ENCODE peak calls at places on chromosomes 16 and 17, in five cellular contexts. One of them, this sample, is unnamed.

GRCh38 chr17:66343531-66344078 is 41.2 kb downstream of the PRKCA start:
- DNase-seq in epithelial cell of esophagus: peak
- DNase-seq in ovary: no peak
- DNase-seq in activated naive CD4-positive, alpha-beta T cell treated with anti-CD3 and anti-CD28 coated beads, Interleukin-2, amount 50 U/mL, for 72 hours: no peak
- DNase-seq in activated effector memory CD4-positive, alpha-beta T cell treated with Interleukin-2 at 50 U/mL for 16 hours: no peak
- DNase-seq in this sample: peak

GRCh38 chr16:59573528-59574271 is 839.6 kb upstream of the GOT2 start:
- DNase-seq in activated naive CD4-positive, alpha-beta T cell treated with anti-CD3 and anti-CD28 coated beads, Interleukin-2, amount 50 U/mL, for 72 hours: no peak
- DNase-seq in epithelial cell of esophagus: peak
- DNase-seq in activated effector memory CD4-positive, alpha-beta T cell treated with Interleukin-2 at 50 U/mL for 16 hours: no peak
- DNase-seq in ovary: no peak
- DNase-seq in this sample: no peak

GRCh38 chr16:25095636-25096035 is 15.9 kb upstream of the LCMT1 start:
- DNase-seq in ovary: no peak
- DNase-seq in activated effector memory CD4-positive, alpha-beta T cell treated with Interleukin-2 at 50 U/mL for 16 hours: no peak
- DNase-seq in epithelial cell of esophagus: no peak
- DNase-seq in activated naive CD4-positive, alpha-beta T cell treated with anti-CD3 and anti-CD28 coated beads, Interleukin-2, amount 50 U/mL, for 72 hours: no peak
- DNase-seq in this sample: no peak

GRCh38 chr17:4110152-4110551 is 32.7 kb downstream of the ZZEF1 start:
- DNase-seq in ovary: no peak
- DNase-seq in activated naive CD4-positive, alpha-beta T cell treated with anti-CD3 and anti-CD28 coated beads, Interleukin-2, amount 50 U/mL, for 72 hours: no peak
- DNase-seq in activated effector memory CD4-positive, alpha-beta T cell treated with Interleukin-2 at 50 U/mL for 16 hours: no peak
- DNase-seq in epithelial cell of esophagus: peak
- DNase-seq in this sample: no peak

GRCh38 chr16:11824362-11824761 is 27.0 kb downstream of the RSL1D1 start:
- DNase-seq in activated naive CD4-positive, alpha-beta T cell treated with anti-CD3 and anti-CD28 coated beads, Interleukin-2, amount 50 U/mL, for 72 hours: no peak
- DNase-seq in activated effector memory CD4-positive, alpha-beta T cell treated with Interleukin-2 at 50 U/mL for 16 hours: no peak
- DNase-seq in epithelial cell of esophagus: no peak
- DNase-seq in ovary: no peak
- DNase-seq in this sample: peak

GRCh38 chr17:77441130-77441920 is 300.6 kb downstream of the SEC14L1 start:
- DNase-seq in activated naive CD4-positive, alpha-beta T cell treated with anti-CD3 and anti-CD28 coated beads, Interleukin-2, amount 50 U/mL, for 72 hours: peak
- DNase-seq in activated effector memory CD4-positive, alpha-beta T cell treated with Interleukin-2 at 50 U/mL for 16 hours: peak
- DNase-seq in ovary: no peak
- DNase-seq in epithelial cell of esophagus: no peak
- DNase-seq in this sample: no peak

GRCh38 chr17:14730821-14731220 is 429.9 kb downstream of the HS3ST3B1 start:
- DNase-seq in activated effector memory CD4-positive, alpha-beta T cell treated with Interleukin-2 at 50 U/mL for 16 hours: no peak
- DNase-seq in ovary: no peak
- DNase-seq in activated naive CD4-positive, alpha-beta T cell treated with anti-CD3 and anti-CD28 coated beads, Interleukin-2, amount 50 U/mL, for 72 hours: no peak
- DNase-seq in epithelial cell of esophagus: no peak
- DNase-seq in this sample: no peak

GRCh38 chr16:72244853-72245252 is 72.9 kb upstream of the PMFBP1 start:
- DNase-seq in activated effector memory CD4-positive, alpha-beta T cell treated with Interleukin-2 at 50 U/mL for 16 hours: no peak
- DNase-seq in activated naive CD4-positive, alpha-beta T cell treated with anti-CD3 and anti-CD28 coated beads, Interleukin-2, amount 50 U/mL, for 72 hours: no peak
- DNase-seq in ovary: no peak
- DNase-seq in epithelial cell of esophagus: no peak
- DNase-seq in this sample: no peak

GRCh38 chr17:62781356-62781755 is 26.8 kb downstream of the MARCHF10 start:
- DNase-seq in ovary: no peak
- DNase-seq in activated effector memory CD4-positive, alpha-beta T cell treated with Interleukin-2 at 50 U/mL for 16 hours: no peak
- DNase-seq in activated naive CD4-positive, alpha-beta T cell treated with anti-CD3 and anti-CD28 coated beads, Interleukin-2, amount 50 U/mL, for 72 hours: no peak
- DNase-seq in epithelial cell of esophagus: peak
- DNase-seq in this sample: no peak

This sample was measured in hepatocyte.